ENCODE peak calls at places on chromosomes 3 and 15, in four cellular contexts. One of them, this sample, is unnamed.

GRCh38 chr3:136070334-136070733 is 104.8 kb downstream of the PPP2R3A start:
- DNase-seq in keratinocyte: peak
- DNase-seq in Karpas-422: no peak
- DNase-seq in HCT116: no peak
- DNase-seq in this sample: no peak

GRCh38 chr15:59622289-59622688 is 10.7 kb downstream of the GCNT3 start:
- DNase-seq in keratinocyte: peak
- DNase-seq in HCT116: peak
- DNase-seq in Karpas-422: peak
- DNase-seq in this sample: peak

GRCh38 chr3:150410311-150411105 is 2.4 kb downstream of the TSC22D2 start:
- DNase-seq in Karpas-422: peak
- DNase-seq in HCT116: no peak
- DNase-seq in keratinocyte: no peak
- DNase-seq in this sample: peak

GRCh38 chr3:156704370-156705036 is 30.1 kb downstream of the TIPARP start:
- DNase-seq in keratinocyte: no peak
- DNase-seq in HCT116: no peak
- DNase-seq in Karpas-422: no peak
- DNase-seq in this sample: no peak

GRCh38 chr15:60972301-60972700 is 256.8 kb downstream of the RORA start:
- DNase-seq in Karpas-422: no peak
- DNase-seq in keratinocyte: peak
- DNase-seq in HCT116: no peak
- DNase-seq in this sample: no peak

GRCh38 chr3:73365756-73366397 is 258.9 kb downstream of the PDZRN3 start:
- DNase-seq in HCT116: no peak
- DNase-seq in Karpas-422: no peak
- DNase-seq in keratinocyte: no peak
- DNase-seq in this sample: no peak

GRCh38 chr3:17162116-17162515 is 277.4 kb downstream of the PLCL2 start:
- DNase-seq in Karpas-422: no peak
- DNase-seq in HCT116: no peak
- DNase-seq in keratinocyte: no peak
- DNase-seq in this sample: no peak

GRCh38 chr3:98188553-98188952 is 22.1 kb downstream of the OR5H15 start:
- DNase-seq in HCT116: peak
- DNase-seq in Karpas-422: peak
- DNase-seq in keratinocyte: no peak
- DNase-seq in this sample: peak

GRCh38 chr15:86892774-86893449 is 813.2 kb downstream of the AGBL1 start:
- DNase-seq in Karpas-422: no peak
- DNase-seq in keratinocyte: no peak
- DNase-seq in HCT116: no peak
- DNase-seq in this sample: peak

GRCh38 chr15:91099616-91100560 is at the start of gene SV2B:
- DNase-seq in keratinocyte: no peak
- DNase-seq in Karpas-422: no peak
- DNase-seq in HCT116: no peak
- DNase-seq in this sample: peak

GRCh38 chr3:148975696-148976095 is 15.6 kb upstream of the GYG1 start:
- DNase-seq in HCT116: no peak
- DNase-seq in keratinocyte: no peak
- DNase-seq in Karpas-422: no peak
- DNase-seq in this sample: no peak

GRCh38 chr3:53724566-53724965 is 121.7 kb downstream of the CHDH start:
- DNase-seq in HCT116: no peak
- DNase-seq in keratinocyte: no peak
- DNase-seq in Karpas-422: no peak
- DNase-seq in this sample: no peak

GRCh38 chr15:58119016-58119415 is 19.2 kb upstream of the AQP9 start:
- DNase-seq in HCT116: no peak
- DNase-seq in Karpas-422: no peak
- DNase-seq in keratinocyte: no peak
- DNase-seq in this sample: no peak

GRCh38 chr15:58125333-58125732 is 12.8 kb upstream of the AQP9 start:
- DNase-seq in Karpas-422: no peak
- DNase-seq in keratinocyte: no peak
- DNase-seq in HCT116: no peak
- DNase-seq in this sample: no peak

DNA sequence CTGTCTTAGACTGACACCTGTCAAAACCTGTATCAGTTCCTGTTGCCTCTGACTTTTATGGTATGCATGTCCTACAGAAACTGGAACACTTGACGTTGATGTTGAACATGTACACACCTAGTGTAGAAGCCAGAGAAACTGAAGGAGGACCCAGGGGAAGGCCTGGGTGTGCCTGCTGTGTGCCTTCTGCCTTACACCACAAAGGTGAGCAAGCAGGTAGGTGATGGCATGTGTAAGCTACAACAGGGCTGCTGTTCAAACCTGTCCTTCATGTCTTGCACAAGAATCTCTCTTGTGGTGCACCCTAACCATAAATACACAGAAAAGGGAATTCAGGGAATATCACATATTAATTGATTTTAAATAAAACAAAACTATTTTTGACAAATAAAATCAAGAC is 13.6 kb upstream of the AQP9 start:
- DNase-seq in Karpas-422: no peak
- DNase-seq in keratinocyte: no peak
- DNase-seq in HCT116: no peak
- DNase-seq in this sample: no peak
- H2AFZ ChIP-seq in Karpas-422: no peak
- H2AFZ ChIP-seq in keratinocyte: no peak
- H2AFZ ChIP-seq in HCT116: no peak
- H2AFZ ChIP-seq in this sample: no peak

DNA sequence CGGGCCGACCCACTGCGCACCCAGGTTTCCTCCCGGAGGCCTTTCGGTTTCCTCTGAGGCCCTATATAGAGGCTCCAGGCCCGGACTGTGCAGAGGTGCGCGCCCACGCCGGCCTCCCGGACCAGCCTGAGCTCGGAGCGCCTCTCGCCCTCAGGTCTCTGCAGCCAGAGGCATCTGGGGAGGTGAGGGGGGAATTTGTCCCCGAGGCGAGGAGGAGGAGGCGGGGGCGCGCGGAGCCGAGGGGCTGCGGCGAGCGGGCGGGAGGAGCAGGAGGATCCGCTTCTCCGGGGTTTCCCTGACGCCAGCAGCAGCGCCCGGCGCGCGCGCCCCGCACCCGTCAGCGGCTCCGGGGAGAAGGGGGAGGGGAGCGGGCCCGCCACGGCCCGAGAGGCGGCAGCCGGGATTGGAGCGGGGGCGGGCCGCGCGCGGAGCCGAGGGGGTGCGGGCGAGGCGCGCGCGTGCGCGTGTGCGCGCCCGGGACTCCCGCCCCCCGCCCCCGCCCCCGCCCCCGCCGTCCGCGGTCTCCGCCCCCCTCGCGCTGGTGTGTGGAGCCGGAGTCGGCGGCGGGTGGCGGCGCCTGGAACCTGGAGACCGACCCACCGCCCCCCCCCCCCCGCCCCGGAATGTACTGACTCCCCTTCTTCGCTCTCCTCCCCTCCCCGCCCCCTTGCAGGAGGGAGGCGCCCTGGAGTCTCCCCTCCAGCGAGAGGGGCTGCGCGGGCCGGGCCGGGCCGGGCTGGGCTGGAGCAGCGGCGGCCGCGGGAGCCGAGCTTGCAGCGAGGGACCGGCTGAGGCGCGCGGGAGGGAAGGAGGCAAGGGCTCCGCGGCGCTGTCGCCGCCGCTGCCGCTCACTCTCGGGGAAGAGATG is at the start of gene NEO1:
- DNase-seq in keratinocyte: no peak
- DNase-seq in Karpas-422: peak
- DNase-seq in HCT116: peak
- DNase-seq in this sample: peak
- H2AFZ ChIP-seq in keratinocyte: peak
- H2AFZ ChIP-seq in Karpas-422: peak
- H2AFZ ChIP-seq in HCT116: peak
- H2AFZ ChIP-seq in this sample: peak

GRCh38 chr3:184526158-184526483 is 35.5 kb upstream of the EPHB3 start:
- DNase-seq in HCT116: no peak
- DNase-seq in Karpas-422: no peak
- DNase-seq in keratinocyte: no peak
- DNase-seq in this sample: peak
- H2AFZ ChIP-seq in HCT116: no peak
- H2AFZ ChIP-seq in Karpas-422: no peak
- H2AFZ ChIP-seq in keratinocyte: peak
- H2AFZ ChIP-seq in this sample: peak

DNA sequence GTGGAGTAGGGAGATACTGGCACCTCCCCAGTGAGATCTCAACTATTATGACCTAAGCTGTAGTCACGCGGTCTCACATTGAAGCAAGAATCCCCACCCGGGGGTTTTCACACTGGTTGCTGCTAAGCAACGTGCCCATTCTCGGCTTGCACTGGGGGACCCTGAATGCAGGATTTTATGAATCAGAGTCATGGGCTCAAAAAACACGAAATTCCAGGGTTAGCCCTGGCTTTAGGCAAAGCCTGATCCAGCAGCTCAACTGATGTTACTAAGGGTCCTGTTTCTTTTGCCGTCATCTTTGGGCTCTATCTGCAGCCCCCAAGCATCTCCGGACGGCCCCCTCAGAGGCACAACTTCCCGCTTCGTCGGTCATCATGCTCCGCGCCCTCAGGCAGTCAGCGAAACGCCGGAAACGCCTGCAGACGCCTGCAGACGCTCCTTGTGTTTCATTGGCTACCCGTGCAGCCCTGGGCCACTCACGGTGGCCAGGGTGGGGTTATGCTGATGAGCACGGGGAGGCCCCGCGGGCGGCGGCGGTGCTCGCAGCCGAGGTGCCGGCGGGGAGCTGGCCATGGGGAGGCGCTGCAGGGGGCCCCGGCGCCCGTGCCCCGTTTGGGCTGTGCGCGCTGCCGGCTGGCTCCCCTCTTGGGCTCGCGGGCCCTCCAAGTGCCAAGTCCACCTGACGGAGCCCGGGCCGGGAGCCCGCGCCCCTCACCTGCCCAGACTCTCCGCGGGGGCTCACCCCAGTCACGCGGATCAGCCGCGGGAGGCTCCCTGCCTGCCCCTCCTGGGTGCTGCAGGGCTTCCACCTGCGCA is 25.8 kb downstream of the EFCC1 start:
- DNase-seq in HCT116: peak
- DNase-seq in Karpas-422: peak
- DNase-seq in keratinocyte: peak
- DNase-seq in this sample: peak
- H2AFZ ChIP-seq in HCT116: peak
- H2AFZ ChIP-seq in Karpas-422: peak
- H2AFZ ChIP-seq in keratinocyte: peak
- H2AFZ ChIP-seq in this sample: peak

GRCh38 chr3:5563537-5564277 is 376.2 kb downstream of the EDEM1 start:
- DNase-seq in HCT116: peak
- DNase-seq in Karpas-422: no peak
- DNase-seq in keratinocyte: no peak
- DNase-seq in this sample: no peak

GRCh38 chr3:5568451-5568850 is 380.9 kb downstream of the EDEM1 start:
- DNase-seq in keratinocyte: no peak
- DNase-seq in Karpas-422: peak
- DNase-seq in HCT116: peak
- DNase-seq in this sample: peak

GRCh38 chr3:5564278-5564666 is 376.8 kb downstream of the EDEM1 start:
- DNase-seq in Karpas-422: no peak
- DNase-seq in HCT116: no peak
- DNase-seq in keratinocyte: no peak
- DNase-seq in this sample: no peak

GRCh38 chr3:5567113-5567512 is 379.6 kb downstream of the EDEM1 start:
- DNase-seq in HCT116: no peak
- DNase-seq in keratinocyte: no peak
- DNase-seq in Karpas-422: no peak
- DNase-seq in this sample: no peak

DNA sequence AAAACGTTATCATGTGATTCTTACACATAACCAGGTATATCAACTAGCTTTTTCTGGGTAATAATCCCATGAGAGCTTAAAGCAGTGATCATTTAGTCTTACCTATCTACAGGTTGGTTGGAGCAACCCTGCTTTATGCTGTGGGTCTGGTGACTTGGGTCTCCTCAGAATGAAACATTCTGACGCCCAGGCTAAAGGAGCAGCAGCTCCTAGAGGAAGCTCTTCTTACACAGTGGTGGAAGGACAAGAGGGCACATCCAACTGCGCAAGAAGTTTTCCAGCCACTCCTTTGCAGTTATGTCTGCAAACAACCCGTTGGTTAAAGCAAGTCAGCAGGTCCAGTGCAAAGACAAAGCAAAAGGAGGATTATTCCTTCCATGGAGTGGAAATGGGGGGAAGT is 377.5 kb downstream of the EDEM1 start:
- DNase-seq in keratinocyte: no peak
- DNase-seq in HCT116: no peak
- DNase-seq in Karpas-422: no peak
- DNase-seq in this sample: no peak
- H2AFZ ChIP-seq in keratinocyte: no peak
- H2AFZ ChIP-seq in HCT116: no peak
- H2AFZ ChIP-seq in Karpas-422: no peak
- H2AFZ ChIP-seq in this sample: no peak

DNA sequence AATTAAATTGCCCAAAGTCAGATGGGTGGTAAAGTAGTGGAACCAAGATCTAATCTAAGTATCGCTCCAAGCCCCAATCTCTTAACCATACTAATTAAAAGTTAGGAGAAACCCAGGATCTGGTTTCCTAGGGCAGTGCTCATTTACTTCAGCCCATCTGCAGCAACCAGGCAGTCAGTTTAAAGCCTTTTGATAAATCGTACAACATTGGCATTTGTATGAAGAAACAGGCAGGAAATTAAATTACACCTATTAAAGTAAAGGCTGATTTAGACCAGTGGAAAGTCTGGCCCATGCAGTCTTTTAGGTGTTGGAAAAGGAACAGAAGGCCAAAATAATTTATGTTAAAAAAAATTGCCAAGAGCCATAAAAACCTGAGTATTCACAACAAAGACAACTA is 594.4 kb upstream of the UBE2E2 start:
- DNase-seq in keratinocyte: no peak
- DNase-seq in HCT116: no peak
- DNase-seq in Karpas-422: no peak
- DNase-seq in this sample: no peak
- H2AFZ ChIP-seq in keratinocyte: no peak
- H2AFZ ChIP-seq in HCT116: no peak
- H2AFZ ChIP-seq in Karpas-422: no peak
- H2AFZ ChIP-seq in this sample: no peak

DNA sequence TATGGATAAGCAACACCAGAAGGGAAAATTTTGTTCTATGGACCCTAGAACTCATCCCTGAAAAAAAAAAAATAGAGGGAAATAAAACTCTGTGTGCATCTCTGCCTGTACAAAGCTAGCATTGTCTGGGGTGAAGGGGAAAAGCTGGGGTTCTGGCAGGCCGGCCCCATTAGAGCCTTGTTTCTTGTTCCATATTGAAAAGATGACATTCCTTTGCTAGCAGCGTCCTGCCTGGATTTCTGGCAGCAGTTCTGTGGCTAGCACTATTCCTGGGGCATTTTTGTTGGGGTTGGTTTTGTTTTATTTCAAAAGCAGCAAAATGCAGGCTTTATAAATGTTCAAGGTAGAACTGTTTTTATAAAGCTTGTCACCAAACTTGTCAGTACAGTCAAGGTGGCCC is 45.2 kb downstream of the RARB start:
- DNase-seq in keratinocyte: no peak
- DNase-seq in HCT116: no peak
- DNase-seq in Karpas-422: no peak
- DNase-seq in this sample: no peak
- H2AFZ ChIP-seq in keratinocyte: no peak
- H2AFZ ChIP-seq in HCT116: no peak
- H2AFZ ChIP-seq in Karpas-422: no peak
- H2AFZ ChIP-seq in this sample: no peak

GRCh38 chr3:134796313-134797079 is 1.4 kb downstream of the EPHB1 start:
- DNase-seq in Karpas-422: no peak
- DNase-seq in HCT116: no peak
- DNase-seq in keratinocyte: no peak
- DNase-seq in this sample: peak
- H2AFZ ChIP-seq in Karpas-422: no peak
- H2AFZ ChIP-seq in HCT116: no peak
- H2AFZ ChIP-seq in keratinocyte: no peak
- H2AFZ ChIP-seq in this sample: peak